ENCODE peak calls at places on chromosomes 3 and 15, in six cellular contexts. X is AML-193; M is iPS DF 6.9; R is BE2C; I is stimulated activated CD4-positive, alpha-beta T cell treated with anti-CD3 and anti-CD28 coated beads, Interleukin-12 subunit alpha, Interleukin-12 subunit beta, amount 100 ng/mL, for 48 hours; A is naive thymus-derived CD4-positive, alpha-beta T cell. P is an unnamed sample.

GRCh38 chr3:181723568-181724431 is 12.1 kb downstream of the SOX2 start:
- DNase-seq in A (no peak), M (no peak), X (no peak), R (no peak), I (no peak), P (no peak)

GRCh38 chr3:32431481-32431880 is 39.8 kb downstream of the CMTM7 start:
- DNase-seq in I (no peak), R (no peak), A (no peak), X (no peak), M (no peak), P (no peak)

GRCh38 chr3:55540579-55540978 is 53.5 kb upstream of the WNT5A start:
- DNase-seq in A (no peak), R (no peak), X (no peak), M (no peak), I (no peak), P (no peak)

GRCh38 chr3:89474333-89475130 is 367.1 kb downstream of the EPHA3 start:
- DNase-seq in M (no peak), X (no peak), I (no peak), R (no peak), A (no peak), P (no peak)

GRCh38 chr3:73709712-73710111 is 85.0 kb upstream of the PDZRN3 start:
- DNase-seq in X (no peak), R (no peak), A (no peak), M (no peak), I (no peak), P (no peak)

GRCh38 chr3:129703913-129704312 is 97.4 kb upstream of the PLXND1 start:
- DNase-seq in A (no peak), I (no peak), M (no peak), X (no peak), R (no peak), P (no peak)

GRCh38 chr15:60421544-60421943 is 23.8 kb upstream of the ANXA2 start:
- DNase-seq in X (no peak), I (no peak), A (no peak), M (no peak), R (no peak), P (no peak)

GRCh38 chr3:149536429-149536828 is 61.9 kb downstream of the TM4SF4 start:
- DNase-seq in A (no peak), M (peak; percentile 18), I (no peak), X (no peak), R (peak; percentile 62), P (no peak)

GRCh38 chr3:98589331-98589870 is 4.0 kb downstream of the CPOX start:
- DNase-seq in M (no peak), X (no peak), R (no peak), A (no peak), I (no peak), P (no peak)

GRCh38 chr3:23183731-23184130 is 19.4 kb upstream of the UBE2E2 start:
- DNase-seq in A (no peak), M (peak; percentile 61), R (no peak), X (no peak), I (no peak), P (no peak)

GRCh38 chr3:42979044-42979962 is at the start of gene GASK1A:
- DNase-seq in A (peak; percentile 19), I (no peak), X (peak; percentile 59), R (peak; percentile 20), M (no peak), P (no peak)

GRCh38 chr15:99965376-99965775 is 232.1 kb upstream of the LYSMD4 start:
- DNase-seq in M (no peak), I (no peak), X (no peak), R (no peak), A (no peak), P (no peak)

GRCh38 chr3:197711973-197712707 is 24.6 kb downstream of the RUBCN start:
- DNase-seq in A (peak; percentile 56), I (peak; percentile 80), M (peak; percentile 18), R (peak; percentile 66), X (peak; percentile 50), P (peak; percentile 97)

GRCh38 chr3:30440880-30441279 is 165.5 kb upstream of the TGFBR2 start:
- DNase-seq in I (no peak), R (no peak), A (no peak), X (no peak), M (no peak), P (no peak)

GRCh38 chr15:85044251-85044853 is 62.7 kb downstream of the PDE8A start:
- DNase-seq in X (peak; percentile 17), I (no peak), R (peak; percentile 63), A (no peak), M (peak; percentile 35), P (peak; percentile 44)

GRCh38 chr15:77064539-77065308 is 6.2 kb downstream of the TSPAN3 start:
- DNase-seq in R (no peak), A (no peak), X (no peak), M (no peak), I (no peak), P (no peak)

GRCh38 chr3:34533468-34533867 is 735.0 kb downstream of the PDCD6IP start:
- DNase-seq in M (no peak), X (no peak), A (no peak), R (no peak), I (no peak), P (no peak)